ENCODE peak calls at places on chromosomes 13 and 19, in five cellular contexts. One of them, this sample, is unnamed.

GRCh38 chr19:55809381-55810058 is 22.3 kb downstream of the NLRP11 start:
- DNase-seq in HEK293T: peak
- DNase-seq in NCI-H1105: peak
- DNase-seq in cardiac fibroblast: peak
- DNase-seq in choroid plexus epithelial cell: peak
- DNase-seq in this sample: peak

GRCh38 chr19:29612801-29613595 is 6.9 kb downstream of the POP4 start:
- DNase-seq in HEK293T: no peak
- DNase-seq in NCI-H1105: no peak
- DNase-seq in cardiac fibroblast: no peak
- DNase-seq in choroid plexus epithelial cell: no peak
- DNase-seq in this sample: no peak

GRCh38 chr19:58203814-58204475 is 21.1 kb downstream of the ZNF274 start:
- DNase-seq in HEK293T: no peak
- DNase-seq in NCI-H1105: no peak
- DNase-seq in cardiac fibroblast: no peak
- DNase-seq in choroid plexus epithelial cell: peak
- DNase-seq in this sample: no peak

GRCh38 chr13:101626925-101627555 is 174.6 kb downstream of the ITGBL1 start:
- DNase-seq in HEK293T: no peak
- DNase-seq in NCI-H1105: no peak
- DNase-seq in cardiac fibroblast: no peak
- DNase-seq in choroid plexus epithelial cell: peak
- DNase-seq in this sample: no peak

GRCh38 chr19:13492128-13492527 is 14.2 kb downstream of the CACNA1A start:
- DNase-seq in HEK293T: no peak
- DNase-seq in NCI-H1105: no peak
- DNase-seq in cardiac fibroblast: peak
- DNase-seq in choroid plexus epithelial cell: peak
- DNase-seq in this sample: no peak

GRCh38 chr13:39052944-39053343 is 14.7 kb downstream of the NHLRC3 start:
- DNase-seq in HEK293T: no peak
- DNase-seq in NCI-H1105: no peak
- DNase-seq in cardiac fibroblast: no peak
- DNase-seq in choroid plexus epithelial cell: no peak
- DNase-seq in this sample: no peak

GRCh38 chr13:110402301-110403069 is 95.4 kb downstream of the COL4A2 start:
- DNase-seq in HEK293T: no peak
- DNase-seq in NCI-H1105: no peak
- DNase-seq in cardiac fibroblast: no peak
- DNase-seq in choroid plexus epithelial cell: no peak
- DNase-seq in this sample: no peak

GRCh38 chr19:39406656-39407393 is at the start of gene ZFP36:
- DNase-seq in HEK293T: peak
- DNase-seq in NCI-H1105: peak
- DNase-seq in cardiac fibroblast: peak
- DNase-seq in choroid plexus epithelial cell: peak
- DNase-seq in this sample: peak

GRCh38 chr19:52689804-52690394 is 44.9 kb downstream of the ZNF611 start:
- DNase-seq in HEK293T: peak
- DNase-seq in NCI-H1105: peak
- DNase-seq in cardiac fibroblast: no peak
- DNase-seq in choroid plexus epithelial cell: no peak
- DNase-seq in this sample: peak

GRCh38 chr13:81393686-81394085 is 1052.8 kb upstream of the SPRY2 start:
- DNase-seq in HEK293T: no peak
- DNase-seq in NCI-H1105: no peak
- DNase-seq in cardiac fibroblast: no peak
- DNase-seq in choroid plexus epithelial cell: no peak
- DNase-seq in this sample: no peak

GRCh38 chr13:40586886-40587285 is 79.6 kb downstream of the FOXO1 start:
- DNase-seq in HEK293T: no peak
- DNase-seq in NCI-H1105: no peak
- DNase-seq in cardiac fibroblast: peak
- DNase-seq in choroid plexus epithelial cell: no peak
- DNase-seq in this sample: no peak

GRCh38 chr13:70736622-70737317 is 628.5 kb upstream of the KLHL1 start:
- DNase-seq in HEK293T: no peak
- DNase-seq in NCI-H1105: no peak
- DNase-seq in cardiac fibroblast: no peak
- DNase-seq in choroid plexus epithelial cell: no peak
- DNase-seq in this sample: no peak

GRCh38 chr13:39051157-39051556 is 12.9 kb downstream of the NHLRC3 start:
- DNase-seq in HEK293T: peak
- DNase-seq in NCI-H1105: peak
- DNase-seq in cardiac fibroblast: peak
- DNase-seq in choroid plexus epithelial cell: peak
- DNase-seq in this sample: no peak

GRCh38 chr13:96075953-96076543 is 13.9 kb upstream of the HS6ST3 start:
- DNase-seq in HEK293T: peak
- DNase-seq in NCI-H1105: no peak
- DNase-seq in cardiac fibroblast: peak
- DNase-seq in choroid plexus epithelial cell: peak
- DNase-seq in this sample: no peak

This sample was measured in H9.